ENCODE peak calls at places on chromosomes 7 and 10, in seven cellular contexts. A is H1, E is HepG2, F is SK-N-SH, R is HCT116, J is K562, G is GM12878. V is an unnamed sample.

GRCh38 chr7:43211693-43212092 is 99.2 kb downstream of the HECW1 start:
- DNase-seq in A (no peak), E (no peak), F (no peak), R (no peak), J (no peak), G (no peak), V (no peak)

GRCh38 chr7:2734761-2735571 is 47.0 kb downstream of the AMZ1 start:
- DNase-seq in A (no peak), E (no peak), F (no peak), R (no peak), J (peak), G (no peak), V (no peak)

GRCh38 chr10:133453516-133454203 is at the start of gene SCART1:
- DNase-seq in A (no peak), E (no peak), F (no peak), R (no peak), J (peak), G (no peak), V (no peak)

GRCh38 chr10:93072225-93072712 is 1.4 kb upstream of the CYP26A1 start:
- DNase-seq in A (no peak), E (no peak), F (no peak), R (no peak), J (no peak), G (no peak), V (peak)

GRCh38 chr10:79241990-79242619 is 105.2 kb upstream of the PPIF start:
- DNase-seq in A (no peak), E (no peak), F (peak), R (no peak), J (no peak), G (no peak), V (peak)

GRCh38 chr7:158490171-158490782 is 97.3 kb downstream of the PTPRN2 start:
- DNase-seq in A (no peak), E (no peak), F (no peak), R (no peak), J (no peak), G (no peak), V (no peak)

GRCh38 chr10:88379575-88379974 is 203.5 kb downstream of the RNLS start:
- DNase-seq in A (no peak), E (no peak), F (no peak), R (no peak), J (no peak), G (no peak), V (no peak)

GRCh38 chr10:71396084-71396713 is 521 bp upstream of the CDH23 start:
- DNase-seq in A (peak), E (no peak), F (peak), R (no peak), J (peak), G (no peak), V (no peak)

GRCh38 chr10:24456319-24456718 is 247.4 kb downstream of the KIAA1217 start:
- DNase-seq in A (no peak), E (no peak), F (no peak), R (no peak), J (no peak), G (no peak), V (no peak)

GRCh38 chr7:77667459-77668090 is 28.7 kb upstream of the RSBN1L start:
- DNase-seq in A (no peak), E (no peak), F (no peak), R (no peak), J (no peak), G (no peak), V (no peak)

GRCh38 chr10:73871915-73872710 is 2.2 kb downstream of the CAMK2G start:
- DNase-seq in A (no peak), E (no peak), F (peak), R (no peak), J (no peak), G (no peak), V (no peak)

GRCh38 chr7:107463139-107464078 is 6.4 kb upstream of the GPR22 start:
- DNase-seq in A (peak), E (peak), F (peak), R (peak), J (peak), G (peak), V (no peak)

GRCh38 chr10:107728807-107729206 is 564.3 kb upstream of the SORCS1 start:
- DNase-seq in A (no peak), E (no peak), F (no peak), R (no peak), J (no peak), G (peak), V (peak)

GRCh38 chr7:28405662-28406061 is 6.7 kb upstream of the CREB5 start:
- DNase-seq in A (no peak), E (no peak), F (no peak), R (no peak), J (no peak), G (no peak), V (no peak)

GRCh38 chr10:116427671-116428070 is at the start of gene PNLIPRP3:
- DNase-seq in A (no peak), E (no peak), F (no peak), R (no peak), J (no peak), G (no peak), V (no peak)

GRCh38 chr7:112540839-112541577 is 60.2 kb downstream of the LSMEM1 start:
- DNase-seq in A (no peak), E (no peak), F (no peak), R (no peak), J (no peak), G (no peak), V (no peak)

GRCh38 chr7:87759511-87759910 is 116.6 kb downstream of the SLC25A40 start:
- DNase-seq in A (no peak), E (no peak), F (no peak), R (no peak), J (no peak), G (no peak), V (no peak)

GRCh38 chr7:91416485-91416884 is 152.3 kb downstream of the FZD1 start:
- DNase-seq in A (no peak), E (no peak), F (no peak), R (no peak), J (no peak), G (no peak), V (no peak)

GRCh38 chr7:101465576-101466196 is 103.0 kb downstream of the COL26A1 start:
- DNase-seq in A (no peak), E (no peak), F (no peak), R (no peak), J (no peak), G (no peak), V (no peak)

DNA sequence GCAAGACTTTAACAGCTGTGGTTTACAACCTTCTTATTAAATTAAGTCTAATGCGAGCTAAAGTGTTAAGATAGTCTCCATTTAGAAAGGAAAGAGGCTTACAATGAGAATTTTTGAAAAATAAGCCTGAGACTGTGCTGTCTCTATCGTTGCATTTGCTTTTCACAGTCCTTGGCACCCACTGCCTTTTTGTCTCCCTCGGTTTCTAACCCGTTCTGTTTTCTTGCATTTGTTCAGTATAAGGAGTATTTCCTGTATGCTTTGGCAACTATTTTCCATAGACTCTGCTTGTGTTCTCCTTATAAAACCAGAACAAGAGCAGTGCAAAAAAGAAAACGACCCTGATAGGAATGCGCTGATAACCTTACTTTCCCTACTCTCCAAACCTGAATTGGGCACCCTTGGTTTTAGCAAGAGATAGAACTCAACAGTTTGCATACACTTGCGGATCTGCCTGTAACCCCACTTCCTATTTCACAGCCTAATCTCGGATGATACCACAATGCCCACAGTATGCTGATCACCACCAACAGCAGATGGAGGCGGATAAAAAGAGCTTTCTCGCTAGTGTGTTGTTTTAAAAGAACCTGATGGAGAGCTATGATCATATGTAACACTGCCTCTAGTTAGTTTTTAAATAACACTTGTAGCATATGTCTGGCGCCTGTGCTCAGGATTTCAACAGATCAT is 1.5 kb upstream of the ARHGAP12 start:
- DNase-seq in A (no peak), E (no peak), F (no peak), R (no peak), J (peak), G (no peak), V (no peak)
- TF ChIP-seq JUND in A (no peak), E (no peak), F (no peak), R (no peak), J (no peak), G (no peak), V (no peak)

GRCh38 chr10:29713450-29713849 is 78.7 kb upstream of the SVIL start:
- DNase-seq in A (no peak), E (no peak), F (no peak), R (no peak), J (no peak), G (no peak), V (no peak)
- TF ChIP-seq JUND in A (no peak), E (no peak), F (no peak), R (no peak), J (no peak), G (no peak), V (no peak)

GRCh38 chr7:147296986-147297385 is 1180.4 kb downstream of the CNTNAP2 start:
- DNase-seq in A (no peak), E (no peak), F (no peak), R (no peak), J (no peak), G (no peak), V (no peak)

GRCh38 chr7:147296201-147296600 is 1179.6 kb downstream of the CNTNAP2 start:
- DNase-seq in A (no peak), E (no peak), F (no peak), R (no peak), J (no peak), G (no peak), V (no peak)

GRCh38 chr7:147300293-147300692 is 1183.7 kb downstream of the CNTNAP2 start:
- DNase-seq in A (no peak), E (no peak), F (no peak), R (no peak), J (no peak), G (no peak), V (no peak)

GRCh38 chr7:147298611-147299043 is 1182.0 kb downstream of the CNTNAP2 start:
- DNase-seq in A (no peak), E (no peak), F (no peak), R (no peak), J (no peak), G (no peak), V (no peak)
- TF ChIP-seq JUND in A (no peak), E (no peak), F (peak), R (no peak), J (no peak), G (no peak), V (no peak)

GRCh38 chr7:142787783-142788182 is 17.0 kb downstream of the PRSS2 start:
- DNase-seq in A (no peak), E (no peak), F (no peak), R (no peak), J (no peak), G (no peak), V (no peak)

GRCh38 chr7:142785841-142786250 is 15.1 kb downstream of the PRSS2 start:
- DNase-seq in A (no peak), E (no peak), F (no peak), R (no peak), J (peak), G (no peak), V (no peak)

GRCh38 chr7:142790056-142790455 is 19.3 kb downstream of the PRSS2 start:
- DNase-seq in A (no peak), E (no peak), F (no peak), R (no peak), J (no peak), G (no peak), V (no peak)

GRCh38 chr7:142788303-142789286 is 17.8 kb downstream of the PRSS2 start:
- DNase-seq in A (no peak), E (no peak), F (no peak), R (no peak), J (no peak), G (no peak), V (no peak)

DNA sequence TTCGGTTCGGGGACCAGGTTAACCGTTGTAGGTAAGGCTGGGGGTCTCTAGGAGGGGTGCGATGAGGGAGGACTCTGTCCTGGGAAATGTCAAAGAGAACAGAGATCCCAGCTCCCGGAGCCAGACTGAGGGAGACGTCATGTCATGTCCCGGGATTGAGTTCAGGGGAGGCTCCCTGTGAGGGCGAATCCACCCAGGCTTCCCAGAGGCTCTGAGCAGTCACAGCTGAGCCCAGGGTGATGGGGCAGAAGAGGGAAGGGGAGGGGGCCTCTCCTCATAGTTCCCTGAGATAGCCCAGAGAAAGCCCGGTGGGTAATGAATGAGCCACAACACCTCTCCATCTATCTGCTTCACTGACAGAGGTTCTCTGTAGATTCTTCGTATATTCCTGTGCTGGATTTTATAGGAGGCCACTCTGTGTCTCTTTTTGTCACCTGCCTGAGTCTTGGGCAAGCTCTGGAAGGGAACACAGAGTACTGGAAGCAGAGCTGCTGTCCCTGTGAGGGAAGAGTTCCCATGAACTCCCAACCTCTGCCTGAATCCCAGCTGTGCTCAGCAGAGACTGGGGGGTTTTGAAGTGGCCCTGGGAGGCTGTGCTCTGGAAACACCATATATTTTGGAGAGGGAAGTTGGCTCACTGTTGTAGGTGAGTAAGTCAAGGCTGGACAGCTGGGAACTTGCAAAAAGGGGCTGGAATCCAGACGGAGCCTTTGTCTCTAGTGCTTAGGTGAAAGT is 16.4 kb downstream of the PRSS2 start:
- DNase-seq in A (no peak), E (no peak), F (no peak), R (no peak), J (no peak), G (no peak), V (no peak)
- TF ChIP-seq JUND in A (no peak), E (no peak), F (no peak), R (no peak), J (no peak), G (no peak), V (no peak)

DNA sequence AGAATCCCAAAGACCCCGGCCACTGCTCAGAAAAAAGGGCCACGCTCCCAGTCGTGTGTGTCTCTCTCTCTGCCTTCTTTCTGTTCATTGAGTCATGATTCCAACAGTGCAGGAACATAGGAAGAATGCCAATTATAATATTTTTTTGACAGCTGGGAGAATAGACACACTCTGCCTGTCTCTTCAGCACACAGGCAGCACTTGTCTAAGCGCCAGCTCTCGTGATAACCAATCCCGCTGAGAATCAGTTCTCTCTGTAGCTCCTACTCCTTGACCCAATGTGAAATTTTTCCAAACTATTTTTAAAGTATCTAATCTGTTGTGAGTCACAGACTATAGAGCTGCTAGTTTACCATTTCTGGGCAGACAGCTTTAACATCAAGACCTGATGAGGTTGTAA is 145.7 kb upstream of the RHEB start:
- DNase-seq in A (no peak), E (no peak), F (no peak), R (no peak), J (no peak), G (no peak), V (no peak)
- TF ChIP-seq JUND in A (no peak), E (no peak), F (no peak), R (no peak), J (no peak), G (no peak), V (no peak)

DNA sequence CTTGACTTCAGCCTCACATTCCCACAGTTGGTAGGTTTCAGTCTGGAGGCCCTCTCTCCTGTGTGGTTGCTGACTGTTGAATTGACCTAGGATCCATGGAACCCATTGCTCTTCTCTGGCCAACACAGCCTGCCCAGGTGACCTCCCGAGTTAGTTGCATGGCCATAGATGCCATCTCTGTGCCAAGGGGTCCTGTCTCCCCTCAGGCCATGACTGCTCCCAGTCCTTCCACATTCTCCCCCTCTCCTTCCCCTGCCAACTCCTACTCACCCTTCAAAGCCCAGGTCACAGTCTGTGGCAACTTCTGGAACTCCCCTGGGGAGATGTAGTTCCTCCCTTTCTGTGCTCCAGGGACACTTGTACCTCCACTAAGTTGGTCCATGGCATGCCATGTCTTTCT is 67.3 kb upstream of the GRB10 start:
- DNase-seq in A (no peak), E (no peak), F (no peak), R (no peak), J (no peak), G (no peak), V (no peak)
- TF ChIP-seq JUND in A (no peak), E (no peak), F (no peak), R (no peak), J (no peak), G (no peak), V (no peak)

GRCh38 chr7:142153400-142153799 is 41.9 kb downstream of the MGAM2 start:
- DNase-seq in A (no peak), E (peak), F (peak), R (no peak), J (peak), G (no peak), V (peak)
- TF ChIP-seq JUND in A (no peak), E (no peak), F (no peak), R (no peak), J (no peak), G (no peak), V (no peak)

GRCh38 chr10:27890971-27891370 is 107.9 kb downstream of the ODAD2 start:
- DNase-seq in A (no peak), E (no peak), F (no peak), R (no peak), J (no peak), G (no peak), V (no peak)
- TF ChIP-seq JUND in A (no peak), E (no peak), F (no peak), R (no peak), J (no peak), G (no peak), V (no peak)

GRCh38 chr7:94133460-94133859 is 129.3 kb upstream of the BET1 start:
- DNase-seq in A (no peak), E (no peak), F (no peak), R (no peak), J (no peak), G (peak), V (no peak)
- TF ChIP-seq JUND in A (no peak), E (no peak), F (no peak), R (no peak), J (no peak), G (peak), V (no peak)

GRCh38 chr10:77640167-77640566 is 2.6 kb upstream of the KCNMA1 start:
- DNase-seq in A (no peak), E (no peak), F (no peak), R (no peak), J (no peak), G (no peak), V (no peak)
- TF ChIP-seq JUND in A (no peak), E (no peak), F (no peak), R (no peak), J (no peak), G (no peak), V (no peak)